ENCODE peak calls at places on chromosomes 4 and X, in seven cellular contexts. V, C, Y, S, G, W and J are unnamed samples. For H3K4me1, the result is how much of the 10 kb centered on the place peaks cover.

GRCh38 chr4:157992948-157993839 is 179.6 kb downstream of the GASK1B start:
- DNase-seq in V (no peak), C (no peak), Y (no peak), S (no peak), G (no peak), W (no peak), J (no peak)

GRCh38 chr4:6767725-6768538 is 14.6 kb upstream of the KIAA0232 start:
- DNase-seq in V (no peak), C (no peak), Y (peak), S (no peak), G (no peak), W (peak), J (no peak)

GRCh38 chrX:85243761-85244410 is at the start of the genes SATL1 and ZNF711:
- DNase-seq in V (peak), C (peak), Y (peak), S (peak), G (peak), W (peak), J (no peak)

GRCh38 chr4:94889961-94890360 is 132.2 kb downstream of the BMPR1B start:
- DNase-seq in V (no peak), C (no peak), Y (no peak), S (no peak), G (no peak), W (no peak), J (no peak)

GRCh38 chr4:21769404-21770147 is 179.0 kb downstream of the KCNIP4 start:
- DNase-seq in V (no peak), C (no peak), Y (no peak), S (no peak), G (no peak), W (no peak), J (no peak)

GRCh38 chr4:168585168-168586091 is 88.6 kb downstream of the PALLD start:
- DNase-seq in V (peak), C (peak), Y (peak), S (peak), G (peak), W (peak), J (peak)

GRCh38 chrX:94831364-94831763 is 1157.4 kb downstream of the FAM133A start:
- DNase-seq in V (no peak), C (no peak), Y (no peak), S (no peak), G (no peak), W (no peak), J (no peak)

GRCh38 chrX:128804828-128805227 is 718.5 kb downstream of the SMARCA1 start:
- DNase-seq in V (no peak), C (no peak), Y (no peak), S (no peak), G (no peak), W (no peak), J (no peak)

GRCh38 chrX:9856596-9856995 is 70.4 kb downstream of the SHROOM2 start:
- DNase-seq in V (no peak), C (no peak), Y (no peak), S (no peak), G (no peak), W (no peak), J (no peak)

GRCh38 chr4:189784651-189785050 is 156.0 kb upstream of the FRG1 start:
- DNase-seq in V (no peak), C (no peak), Y (no peak), S (no peak), G (no peak), W (no peak), J (no peak)

GRCh38 chr4:159950707-159951106 is 847.8 kb downstream of the RAPGEF2 start:
- DNase-seq in V (no peak), C (no peak), Y (no peak), S (no peak), G (no peak), W (no peak), J (no peak)

GRCh38 chr4:173417833-173418232 is 18.9 kb upstream of the SCRG1 start:
- DNase-seq in V (no peak), C (no peak), Y (no peak), S (no peak), G (no peak), W (no peak), J (no peak)

GRCh38 chrX:7987160-7987992 is 60.2 kb upstream of the PNPLA4 start:
- DNase-seq in V (no peak), C (no peak), Y (no peak), S (no peak), G (no peak), W (no peak), J (no peak)

GRCh38 chrX:106437407-106437806 is 174.4 kb upstream of the RADX start:
- DNase-seq in V (no peak), C (no peak), Y (no peak), S (no peak), G (no peak), W (no peak), J (no peak)

GRCh38 chr4:5152521-5152920 is 101.2 kb downstream of the STK32B start:
- DNase-seq in V (no peak), C (no peak), Y (no peak), S (no peak), G (no peak), W (no peak), J (no peak)

GRCh38 chr4:159434496-159435241 is 331.8 kb downstream of the RAPGEF2 start:
- DNase-seq in V (no peak), C (no peak), Y (no peak), S (no peak), G (no peak), W (no peak), J (no peak)

GRCh38 chr4:46886711-46887110 is 22.3 kb downstream of the COX7B2 start:
- DNase-seq in V (no peak), C (no peak), Y (no peak), S (no peak), G (no peak), W (no peak), J (no peak)

GRCh38 chr4:7425591-7426468 is 8.9 kb downstream of the PSAPL1 start:
- DNase-seq in V (no peak), C (no peak), Y (peak), S (peak), G (peak), W (no peak), J (no peak)

GRCh38 chr4:169815606-169816005 is 57.9 kb upstream of the HPF1 start:
- DNase-seq in V (no peak), C (no peak), Y (no peak), S (no peak), G (no peak), W (no peak), J (no peak)

GRCh38 chr4:3829954-3830773 is 64.0 kb downstream of the ADRA2C start:
- DNase-seq in V (no peak), C (no peak), Y (peak), S (no peak), G (no peak), W (no peak), J (no peak)

GRCh38 chrX:31522760-31523159 is 450.9 kb upstream of the FTHL17 start:
- DNase-seq in V (no peak), C (no peak), Y (no peak), S (no peak), G (no peak), W (no peak), J (no peak)

GRCh38 chrX:31058284-31058683 is 13.6 kb downstream of the FTHL17 start:
- DNase-seq in V (no peak), C (no peak), Y (no peak), S (no peak), G (no peak), W (no peak), J (peak)

GRCh38 chrX:129981752-129982299 is 609 bp upstream of the BCORL1 start:
- DNase-seq in V (no peak), C (peak), Y (no peak), S (no peak), G (peak), W (no peak), J (no peak)

GRCh38 chr4:158033416-158033863 is 139.4 kb downstream of the GASK1B start:
- DNase-seq in V (peak), C (no peak), Y (no peak), S (no peak), G (no peak), W (no peak), J (no peak)

GRCh38 chrX:17689971-17690409 is 47.3 kb upstream of the SCML1 start:
- DNase-seq in V (peak), C (peak), Y (no peak), S (no peak), G (no peak), W (peak), J (peak)

GRCh38 chr4:3193531-3194203 is 55.3 kb upstream of the MSANTD1 start:
- DNase-seq in V (no peak), C (no peak), Y (no peak), S (no peak), G (no peak), W (no peak), J (no peak)

GRCh38 chrX:97260679-97261078 is 377.0 kb downstream of the RPA4 start:
- DNase-seq in V (no peak), C (no peak), Y (no peak), S (no peak), G (no peak), W (no peak), J (no peak)

GRCh38 chrX:78455901-78456300 is 128.5 kb upstream of the CYSLTR1 start:
- DNase-seq in V (no peak), C (no peak), Y (no peak), S (no peak), G (no peak), W (no peak), J (no peak)

GRCh38 chr4:99968330-99968729 is 18.3 kb upstream of the H2AZ1 start:
- DNase-seq in V (no peak), C (no peak), Y (no peak), S (no peak), G (no peak), W (no peak), J (no peak)

GRCh38 chrX:155086202-155086840 is 15.0 kb downstream of the BRCC3 start:
- DNase-seq in V (peak), C (no peak), Y (peak), S (no peak), G (no peak), W (peak), J (no peak)

GRCh38 chr4:88097301-88097700 is 61.1 kb downstream of the ABCG2 start:
- DNase-seq in V (no peak), C (no peak), Y (no peak), S (no peak), G (no peak), W (no peak), J (no peak)

GRCh38 chrX:53028678-53029077 is 19.9 kb upstream of the GPR173 start:
- DNase-seq in V (no peak), C (no peak), Y (no peak), S (no peak), G (no peak), W (no peak), J (no peak)

GRCh38 chr4:100286601-100287000 is 96.3 kb upstream of the DDIT4L start:
- DNase-seq in V (no peak), C (no peak), Y (no peak), S (no peak), G (no peak), W (no peak), J (no peak)

GRCh38 chr4:184267673-184268573 is 50.2 kb upstream of the ENPP6 start:
- DNase-seq in V (peak), C (peak), Y (no peak), S (peak), G (peak), W (peak), J (peak)

GRCh38 chr4:100075486-100076270 is 114.6 kb downstream of the DDIT4L start:
- DNase-seq in V (no peak), C (no peak), Y (no peak), S (no peak), G (no peak), W (no peak), J (no peak)

GRCh38 chr4:155307731-155308277 is 69.0 kb downstream of the MAP9 start:
- DNase-seq in V (no peak), C (no peak), Y (no peak), S (no peak), G (no peak), W (peak), J (no peak)

GRCh38 chr4:166308589-166308988 is 435.6 kb downstream of the TLL1 start:
- DNase-seq in V (no peak), C (no peak), Y (no peak), S (no peak), G (no peak), W (no peak), J (no peak)

GRCh38 chrX:38937400-38937799 is 136.1 kb downstream of the MID1IP1 start:
- DNase-seq in V (no peak), C (no peak), Y (no peak), S (no peak), G (no peak), W (no peak), J (no peak)
- H3K4me1 ChIP-seq in V (under half), C (under half), Y (under half), S (under half), G (under half), W (under half), J (under half)

DNA sequence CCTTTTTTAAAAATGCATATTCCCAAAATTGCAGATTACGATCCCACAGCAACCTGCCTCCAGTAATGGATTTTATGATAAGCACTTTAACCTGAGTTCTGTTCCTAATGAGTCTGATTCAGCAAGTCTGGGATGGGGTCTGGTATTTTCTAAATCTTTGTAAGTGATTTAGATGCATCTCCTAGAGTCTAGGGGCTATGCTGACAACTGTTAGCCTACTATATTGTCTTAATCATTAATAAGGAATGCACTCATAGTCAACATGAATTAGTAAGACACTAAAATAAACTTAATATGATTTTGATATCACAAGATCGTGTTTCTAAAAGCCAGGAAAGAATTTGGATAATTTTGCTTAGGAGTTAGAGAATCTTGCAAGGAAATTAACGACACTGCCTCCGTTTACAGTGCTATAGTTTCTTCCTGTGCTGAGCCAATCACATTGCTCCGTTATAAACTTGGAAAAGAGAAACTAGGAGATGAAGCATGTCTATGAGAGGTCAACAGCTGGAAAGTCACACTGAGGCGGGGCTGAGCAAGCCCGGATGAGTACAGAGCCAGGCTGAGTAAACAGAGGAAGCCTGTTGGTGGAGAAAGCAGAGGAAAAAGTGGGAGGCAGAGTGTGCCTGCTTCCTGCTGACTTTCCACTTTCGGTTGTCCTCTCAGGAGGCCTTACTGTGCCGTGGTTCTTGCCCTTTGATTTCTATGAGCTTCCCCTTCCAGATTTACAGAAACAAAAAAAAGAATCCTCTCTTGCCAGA is 5.4 kb downstream of the SCARB2 start:
- DNase-seq in V (peak), C (peak), Y (peak), S (peak), G (peak), W (peak), J (peak)
- H3K4me1 ChIP-seq in V (half or more), C (half or more), Y (under half), S (half or more), G (half or more), W (half or more), J (under half)

GRCh38 chr4:77127837-77128621 is 29.0 kb upstream of the CCNG2 start:
- DNase-seq in V (no peak), C (no peak), Y (no peak), S (no peak), G (no peak), W (no peak), J (no peak)
- H3K4me1 ChIP-seq in V (under half), C (under half), Y (under half), S (under half), G (under half), W (under half), J (under half)

GRCh38 chrX:153926863-153927685 is 1.0 kb upstream of the ARHGAP4 start:
- DNase-seq in V (peak), C (peak), Y (peak), S (peak), G (peak), W (peak), J (peak)
- H3K4me1 ChIP-seq in V (under half), C (under half), Y (under half), S (half or more), G (under half), W (under half), J (under half)